ENCODE peak calls at places on chromosomes 13 and 19, in ten cellular contexts. K is CD4-positive, alpha-beta T cell; T is keratinocyte; D is AG10803; Q is nephron progenitor cell; I is AG09319; A is WERI-Rb-1; M is GM20000; G is stomach; P is B cell. X is an unnamed sample.

GRCh38 chr19:44746946-44747738 is 1.4 kb upstream of the BCL3 start:
- DNase-seq in K (peak), T (peak), D (peak), Q (peak), I (peak), A (peak), M (peak), G (peak), P (peak), X (peak)

GRCh38 chr19:48051345-48052033 is 7.6 kb upstream of the CABP5 start:
- DNase-seq in K (no peak), T (no peak), D (no peak), Q (no peak), I (no peak), A (no peak), M (no peak), G (no peak), P (no peak), X (no peak)

GRCh38 chr13:66723606-66724005 is 506.5 kb downstream of the PCDH9 start:
- DNase-seq in K (no peak), T (no peak), D (no peak), Q (no peak), I (no peak), A (no peak), M (no peak), G (no peak), P (no peak), X (no peak)

GRCh38 chr19:13843104-13843921 is 33.6 kb upstream of the NANOS3 start:
- DNase-seq in K (no peak), T (no peak), D (peak), Q (peak), I (no peak), A (peak), M (no peak), G (peak), P (no peak), X (peak)

GRCh38 chr13:44273991-44274810 is 99.4 kb upstream of the SERP2 start:
- DNase-seq in K (no peak), T (no peak), D (peak), Q (no peak), I (no peak), A (no peak), M (peak), G (no peak), P (no peak), X (peak)

GRCh38 chr19:5062195-5062594 is 93.3 kb downstream of the KDM4B start:
- DNase-seq in K (no peak), T (no peak), D (no peak), Q (no peak), I (no peak), A (no peak), M (no peak), G (no peak), P (no peak), X (no peak)

GRCh38 chr19:43755256-43755801 is 567 bp upstream of the SMG9 start:
- DNase-seq in K (peak), T (no peak), D (peak), Q (peak), I (no peak), A (no peak), M (peak), G (peak), P (peak), X (peak)

GRCh38 chr19:10921199-10921879 is 7.1 kb downstream of the YIPF2 start:
- DNase-seq in K (no peak), T (no peak), D (no peak), Q (no peak), I (no peak), A (no peak), M (no peak), G (no peak), P (no peak), X (no peak)

GRCh38 chr19:36707134-36707533 is 19.7 kb downstream of the ZNF567 start:
- DNase-seq in K (no peak), T (no peak), D (no peak), Q (no peak), I (no peak), A (no peak), M (no peak), G (no peak), P (no peak), X (no peak)

GRCh38 chr19:12737666-12738351 is 512 bp downstream of the GET3 start:
- DNase-seq in K (no peak), T (no peak), D (no peak), Q (no peak), I (no peak), A (no peak), M (no peak), G (no peak), P (no peak), X (no peak)

GRCh38 chr19:54668353-54668752 is 5.6 kb downstream of the LILRB4 start:
- DNase-seq in K (no peak), T (no peak), D (no peak), Q (no peak), I (no peak), A (no peak), M (no peak), G (no peak), P (no peak), X (no peak)

GRCh38 chr19:54191671-54192453 is 754 bp downstream of the TSEN34 start:
- DNase-seq in K (no peak), T (no peak), D (no peak), Q (no peak), I (no peak), A (no peak), M (no peak), G (no peak), P (no peak), X (no peak)

GRCh38 chr13:65287405-65287804 is 1942.7 kb downstream of the PCDH9 start:
- DNase-seq in K (no peak), T (no peak), D (no peak), Q (no peak), I (no peak), A (no peak), M (no peak), G (no peak), P (no peak), X (no peak)

GRCh38 chr13:65293530-65294198 is 1936.5 kb downstream of the PCDH9 start:
- DNase-seq in K (no peak), T (no peak), D (no peak), Q (no peak), I (no peak), A (no peak), M (no peak), G (no peak), P (no peak), X (no peak)

DNA sequence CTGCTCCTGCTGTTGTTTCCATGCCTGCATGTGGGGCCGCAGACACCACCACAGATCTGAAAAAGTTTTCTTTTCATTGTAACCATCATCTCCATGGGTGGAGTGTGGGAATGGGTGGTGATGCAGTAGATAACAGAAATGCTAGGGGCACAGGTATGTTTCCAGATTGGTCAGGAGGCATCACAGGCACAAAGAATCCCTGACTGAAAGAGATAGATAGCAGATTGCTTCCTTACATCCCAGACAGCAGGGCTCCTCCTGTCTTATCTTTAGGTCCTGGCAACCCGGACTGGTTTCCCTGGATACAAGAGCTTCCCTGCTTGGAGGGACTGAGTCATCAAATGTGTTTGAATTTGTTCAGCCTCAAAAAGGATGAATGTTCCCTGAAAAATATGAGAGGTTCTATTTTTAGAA is 1937.6 kb downstream of the PCDH9 start:
- DNase-seq in K (no peak), T (no peak), D (peak), Q (no peak), I (no peak), A (no peak), M (no peak), G (no peak), P (no peak), X (no peak)
- TF ChIP-seq CTCF in K (no peak), T (no peak), D (no peak), Q (no peak), I (no peak), A (no peak), M (no peak), G (no peak), P (no peak), X (no peak)

GRCh38 chr19:15437355-15438123 is 12.2 kb downstream of the WIZ start:
- DNase-seq in K (no peak), T (no peak), D (peak), Q (no peak), I (no peak), A (no peak), M (no peak), G (peak), P (no peak), X (no peak)
- TF ChIP-seq CTCF in K (no peak), T (peak), D (peak), Q (no peak), I (peak), A (no peak), M (no peak), G (no peak), P (no peak), X (no peak)

GRCh38 chr19:1106841-1107654 is 3.3 kb downstream of the GPX4 start:
- DNase-seq in K (no peak), T (no peak), D (peak), Q (no peak), I (no peak), A (peak), M (no peak), G (peak), P (no peak), X (no peak)
- TF ChIP-seq CTCF in K (no peak), T (peak), D (peak), Q (no peak), I (peak), A (peak), M (peak), G (no peak), P (no peak), X (no peak)

DNA sequence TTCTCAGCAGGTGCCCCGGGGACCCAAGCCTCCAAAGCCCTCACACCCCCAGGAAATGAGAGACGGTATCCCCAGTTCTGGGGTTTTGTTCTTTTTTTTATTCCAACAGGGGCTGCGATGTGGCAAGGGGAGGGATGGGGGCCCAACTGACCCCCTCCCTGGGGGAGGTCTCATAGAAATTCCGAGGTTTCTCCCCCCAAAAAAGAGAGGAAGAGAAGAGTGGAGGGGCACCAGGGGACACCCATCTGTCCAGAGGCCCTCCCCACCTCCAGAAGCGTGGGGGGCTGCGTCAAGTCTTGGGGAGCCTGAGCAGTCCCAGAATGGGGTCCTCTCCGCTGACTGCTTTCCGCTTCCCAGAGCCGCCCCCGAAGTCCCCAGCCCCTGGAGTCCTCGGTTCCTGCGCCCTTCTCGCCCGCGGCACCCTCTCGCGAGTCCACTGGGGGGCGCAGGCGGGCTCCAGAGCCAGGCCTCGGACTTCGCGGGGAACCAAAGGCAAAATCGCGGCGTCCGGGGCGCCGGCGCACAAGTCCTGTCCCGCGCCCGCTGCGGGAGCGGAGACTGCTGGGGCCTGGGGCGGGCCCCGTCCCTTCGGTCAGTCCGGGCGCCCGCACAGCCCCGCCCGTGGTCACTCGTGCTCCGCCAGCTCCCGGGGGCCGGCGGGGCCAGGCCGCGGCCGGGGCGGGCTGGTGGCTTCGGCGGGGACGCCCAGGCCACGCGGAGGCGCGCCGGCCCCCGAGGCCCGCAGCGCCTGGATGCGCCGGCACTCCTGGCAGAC is 4.4 kb upstream of the ATP1A3 start:
- DNase-seq in K (no peak), T (no peak), D (peak), Q (peak), I (no peak), A (peak), M (peak), G (peak), P (no peak), X (no peak)
- TF ChIP-seq CTCF in K (no peak), T (peak), D (peak), Q (peak), I (peak), A (peak), M (peak), G (peak), P (peak), X (peak)

DNA sequence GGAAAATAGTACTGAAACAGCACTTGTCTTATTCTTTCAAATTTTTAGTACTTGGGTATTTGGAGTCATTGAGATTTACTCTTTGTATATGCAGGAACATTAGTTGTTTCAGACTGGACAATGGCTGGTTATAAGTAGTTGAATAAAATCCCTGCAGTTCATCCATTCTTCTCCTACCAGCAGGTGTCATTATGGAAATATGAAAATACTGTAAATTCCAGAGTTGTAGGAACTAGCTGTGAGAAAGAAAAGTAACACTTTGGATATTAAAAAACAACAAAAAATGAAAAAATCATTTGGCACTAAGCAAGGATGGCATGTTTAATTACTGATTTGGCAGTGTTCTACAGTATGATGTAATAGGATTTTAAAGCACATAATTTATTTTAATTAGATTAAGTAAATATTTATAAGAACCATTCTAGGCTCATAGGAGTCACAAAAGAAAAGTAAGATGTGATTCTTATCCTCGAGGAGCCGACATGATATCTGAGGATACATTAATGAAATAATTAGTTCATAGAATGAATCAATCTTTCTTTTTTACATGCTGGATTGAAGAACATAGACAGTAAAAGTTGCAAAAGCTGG is 155.3 kb downstream of the KCNRG start:
- DNase-seq in K (no peak), T (no peak), D (peak), Q (no peak), I (no peak), A (no peak), M (no peak), G (no peak), P (no peak), X (no peak)
- TF ChIP-seq CTCF in K (peak), T (no peak), D (peak), Q (no peak), I (peak), A (no peak), M (no peak), G (no peak), P (no peak), X (no peak)

GRCh38 chr19:49636230-49636932 is 3.6 kb downstream of the RRAS start:
- DNase-seq in K (no peak), T (no peak), D (no peak), Q (peak), I (no peak), A (no peak), M (no peak), G (no peak), P (no peak), X (no peak)
- TF ChIP-seq CTCF in K (no peak), T (no peak), D (no peak), Q (no peak), I (no peak), A (no peak), M (no peak), G (no peak), P (no peak), X (no peak)

GRCh38 chr13:94613051-94613450 is 11.4 kb downstream of the GPR180 start:
- DNase-seq in K (no peak), T (no peak), D (no peak), Q (no peak), I (no peak), A (peak), M (no peak), G (no peak), P (no peak), X (no peak)

GRCh38 chr13:94620286-94620896 is 18.7 kb downstream of the GPR180 start:
- DNase-seq in K (no peak), T (no peak), D (peak), Q (peak), I (no peak), A (peak), M (peak), G (no peak), P (no peak), X (no peak)

GRCh38 chr13:94612050-94612449 is 10.4 kb downstream of the GPR180 start:
- DNase-seq in K (no peak), T (no peak), D (no peak), Q (no peak), I (no peak), A (no peak), M (no peak), G (no peak), P (no peak), X (no peak)

DNA sequence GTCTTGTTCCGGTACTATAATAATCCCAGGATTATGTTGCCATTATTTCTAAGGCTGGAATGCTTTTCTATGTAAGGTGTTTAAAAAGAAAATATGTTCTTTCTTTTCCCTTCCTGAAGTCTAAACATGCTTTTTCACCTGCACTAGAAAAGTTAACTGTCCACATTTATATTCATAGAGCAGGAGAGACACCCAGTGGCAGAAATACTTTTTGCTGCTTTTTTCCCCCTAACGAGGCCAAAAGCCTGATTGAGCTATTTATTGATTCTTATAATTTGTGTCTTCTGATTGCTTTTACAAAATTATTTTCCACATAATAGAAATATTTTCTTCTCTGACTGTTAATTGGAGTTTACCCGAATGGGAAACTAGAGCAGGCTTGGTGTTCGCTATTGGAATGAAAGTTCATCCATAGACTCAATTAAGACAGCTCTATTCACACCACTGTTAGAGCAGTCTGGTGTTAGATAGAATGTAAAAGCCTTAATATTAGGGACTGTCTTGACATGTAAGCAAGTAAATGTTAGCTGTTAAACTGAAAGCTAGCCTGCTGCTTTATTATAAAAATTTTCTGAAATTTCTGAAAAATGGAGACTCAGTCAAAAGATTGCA is 15.8 kb downstream of the GPR180 start:
- DNase-seq in K (peak), T (no peak), D (peak), Q (no peak), I (no peak), A (no peak), M (no peak), G (no peak), P (no peak), X (no peak)
- TF ChIP-seq CTCF in K (peak), T (peak), D (peak), Q (peak), I (peak), A (peak), M (peak), G (peak), P (peak), X (peak)

DNA sequence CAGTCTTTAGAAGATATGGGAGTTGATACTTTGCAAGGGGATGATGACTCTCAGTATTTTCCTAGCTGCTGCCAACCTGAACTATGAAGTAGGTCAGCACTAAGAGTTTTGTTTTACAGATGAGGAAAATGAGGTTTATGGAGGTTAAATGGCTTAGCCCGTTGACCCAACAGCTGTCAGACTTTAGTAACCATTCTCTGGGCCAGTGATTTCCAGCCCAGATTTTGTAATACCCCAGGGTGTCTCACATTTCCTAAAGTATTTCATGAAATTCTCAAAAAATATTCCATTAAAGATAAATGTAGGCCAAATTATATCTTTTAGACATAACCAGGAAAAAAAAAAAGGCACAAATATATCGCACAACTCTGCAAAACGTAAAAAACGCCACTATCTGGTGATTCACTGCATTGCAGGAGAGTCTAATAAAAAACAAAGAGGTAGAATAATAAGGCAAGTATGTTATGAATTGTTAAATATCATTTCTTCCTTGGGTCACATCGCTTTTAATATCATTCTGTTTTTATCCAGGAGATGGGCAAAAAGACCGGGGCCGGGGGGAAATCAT is 112.5 kb downstream of the DACH1 start:
- DNase-seq in K (no peak), T (no peak), D (no peak), Q (no peak), I (no peak), A (no peak), M (no peak), G (no peak), P (no peak), X (no peak)
- TF ChIP-seq CTCF in K (no peak), T (no peak), D (no peak), Q (no peak), I (peak), A (no peak), M (no peak), G (no peak), P (no peak), X (no peak)

DNA sequence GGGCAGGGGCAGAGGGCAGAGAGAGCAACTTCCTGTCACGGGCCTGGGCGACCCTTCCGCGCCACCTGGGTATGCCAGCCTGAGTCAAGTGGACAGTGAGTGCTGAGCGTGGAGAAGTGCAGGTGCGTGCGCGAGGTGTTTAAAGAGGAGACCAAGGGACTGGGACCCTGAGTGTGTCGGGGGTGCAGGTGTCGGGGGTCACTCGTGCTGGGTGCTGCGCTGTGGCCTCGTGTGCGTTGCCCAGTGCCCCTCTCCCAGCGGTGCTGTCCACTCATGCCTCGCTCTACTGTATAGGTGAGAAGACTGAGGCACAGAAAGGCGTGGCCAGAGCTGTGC is 18.9 kb upstream of the KCTD15 start:
- DNase-seq in K (no peak), T (no peak), D (no peak), Q (no peak), I (no peak), A (no peak), M (no peak), G (no peak), P (no peak), X (no peak)
- TF ChIP-seq CTCF in K (no peak), T (no peak), D (no peak), Q (no peak), I (no peak), A (no peak), M (no peak), G (no peak), P (no peak), X (no peak)

X was measured in natural killer cell.